ENCODE peak calls at places on chromosomes 2 and 18, in eight cellular contexts. K, N, P, W, I, Z, X and O are unnamed samples.

GRCh38 chr18:7084766-7085080 is 32.9 kb downstream of the LAMA1 start:
- DNase-seq in K (no peak), N (no peak), P (no peak), W (no peak), I (no peak), Z (no peak), X (no peak), O (no peak)

GRCh38 chr2:195601361-195601760 is 55.7 kb upstream of the SLC39A10 start:
- DNase-seq in K (no peak), N (no peak), P (no peak), W (no peak), I (no peak), Z (no peak), X (no peak), O (no peak)

GRCh38 chr2:231483398-231484329 is 19.4 kb upstream of the NCL start:
- DNase-seq in K (no peak), N (no peak), P (peak; percentile 88), W (peak; percentile 63), I (no peak), Z (no peak), X (peak; percentile 62), O (no peak)

GRCh38 chr18:59517446-59518171 is 158.5 kb upstream of the LMAN1 start:
- DNase-seq in K (no peak), N (no peak), P (no peak), W (no peak), I (no peak), Z (peak; percentile 4), X (no peak), O (no peak)

GRCh38 chr2:33022989-33023731 is 76.4 kb downstream of the LTBP1 start:
- DNase-seq in K (peak; percentile 22), N (no peak), P (no peak), W (no peak), I (no peak), Z (peak; percentile 77), X (no peak), O (no peak)

GRCh38 chr2:217919781-217920351 is 82.9 kb downstream of the TNS1 start:
- DNase-seq in K (no peak), N (no peak), P (no peak), W (no peak), I (no peak), Z (no peak), X (peak; percentile 95), O (no peak)

GRCh38 chr18:48186861-48187260 is 222.3 kb downstream of the ZBTB7C start:
- DNase-seq in K (no peak), N (no peak), P (no peak), W (no peak), I (no peak), Z (no peak), X (no peak), O (no peak)

GRCh38 chr2:104836253-104836652 is 17.7 kb upstream of the POU3F3 start:
- DNase-seq in K (no peak), N (no peak), P (no peak), W (no peak), I (no peak), Z (no peak), X (no peak), O (peak; percentile 72)

GRCh38 chr2:188922191-188922590 is 52.0 kb upstream of the COL3A1 start:
- DNase-seq in K (no peak), N (no peak), P (no peak), W (no peak), I (no peak), Z (no peak), X (no peak), O (no peak)

GRCh38 chr2:10721344-10722251 is at the start of gene ATP6V1C2:
- DNase-seq in K (no peak), N (peak; percentile 78), P (peak; percentile 80), W (peak; percentile 74), I (no peak), Z (no peak), X (no peak), O (no peak)

GRCh38 chr18:58562999-58563667 is 65.8 kb downstream of the ALPK2 start:
- DNase-seq in K (no peak), N (no peak), P (no peak), W (no peak), I (no peak), Z (no peak), X (no peak), O (no peak)

GRCh38 chr2:208984376-208985100 is 439.3 kb upstream of the MAP2 start:
- DNase-seq in K (no peak), N (no peak), P (no peak), W (no peak), I (no peak), Z (no peak), X (no peak), O (no peak)

GRCh38 chr2:181123798-181124217 is 143.4 kb downstream of the UBE2E3 start:
- DNase-seq in K (no peak), N (no peak), P (no peak), W (peak; percentile 7), I (no peak), Z (no peak), X (no peak), O (no peak)

GRCh38 chr18:54871231-54871630 is 43.0 kb downstream of the RAB27B start:
- DNase-seq in K (no peak), N (no peak), P (no peak), W (no peak), I (no peak), Z (peak; percentile 35), X (no peak), O (no peak)

GRCh38 chr2:71792926-71793761 is 339.8 kb downstream of the DYSF start:
- DNase-seq in K (no peak), N (no peak), P (peak; percentile 12), W (no peak), I (no peak), Z (no peak), X (peak; percentile 36), O (no peak)

GRCh38 chr18:34511435-34511834 is 198.7 kb upstream of the DTNA start:
- DNase-seq in K (no peak), N (no peak), P (no peak), W (no peak), I (no peak), Z (no peak), X (no peak), O (no peak)

GRCh38 chr2:135815269-135815668 is 21.7 kb downstream of the LCT start:
- DNase-seq in K (no peak), N (no peak), P (no peak), W (no peak), I (no peak), Z (no peak), X (no peak), O (no peak)

GRCh38 chr2:53302455-53302854 is 465.1 kb upstream of the CHAC2 start:
- DNase-seq in K (no peak), N (no peak), P (no peak), W (no peak), I (no peak), Z (no peak), X (no peak), O (no peak)

GRCh38 chr2:134320930-134321329 is 67.1 kb downstream of the MGAT5 start:
- DNase-seq in K (no peak), N (no peak), P (no peak), W (no peak), I (no peak), Z (no peak), X (no peak), O (no peak)

GRCh38 chr2:85666937-85667336 is 1.1 kb downstream of the SFTPB start:
- DNase-seq in K (no peak), N (no peak), P (no peak), W (no peak), I (no peak), Z (no peak), X (peak; percentile 46), O (no peak)

GRCh38 chr2:236794558-236794957 is 224.9 kb downstream of the ACKR3 start:
- DNase-seq in K (no peak), N (no peak), P (no peak), W (no peak), I (peak; percentile 53), Z (no peak), X (no peak), O (no peak)

GRCh38 chr2:26838121-26838906 is 9.6 kb upstream of the DPYSL5 start:
- DNase-seq in K (no peak), N (no peak), P (no peak), W (no peak), I (no peak), Z (no peak), X (no peak), O (no peak)

GRCh38 chr18:23871410-23871809 is 143.1 kb upstream of the TTC39C start:
- DNase-seq in K (no peak), N (peak; percentile 36), P (peak; percentile 85), W (no peak), I (no peak), Z (no peak), X (no peak), O (peak; percentile 77)

GRCh38 chr2:42918671-42919335 is 126.4 kb upstream of the HAAO start:
- DNase-seq in K (no peak), N (no peak), P (no peak), W (no peak), I (peak; percentile 51), Z (no peak), X (peak; percentile 35), O (no peak)

GRCh38 chr2:42916394-42916793 is 124.0 kb upstream of the HAAO start:
- DNase-seq in K (no peak), N (no peak), P (no peak), W (no peak), I (peak; percentile 26), Z (no peak), X (peak; percentile 29), O (no peak)

GRCh38 chr2:42917374-42918017 is 125.1 kb upstream of the HAAO start:
- DNase-seq in K (no peak), N (no peak), P (no peak), W (no peak), I (peak; percentile 83), Z (peak; percentile 81), X (peak; percentile 84), O (no peak)

GRCh38 chr2:42920446-42921161 is 128.2 kb upstream of the HAAO start:
- DNase-seq in K (no peak), N (no peak), P (no peak), W (no peak), I (no peak), Z (no peak), X (peak; percentile 60), O (no peak)

GRCh38 chr2:42918041-42918440 is 125.7 kb upstream of the HAAO start:
- DNase-seq in K (no peak), N (no peak), P (no peak), W (no peak), I (peak; percentile 65), Z (no peak), X (peak; percentile 50), O (no peak)
- TF ChIP-seq POLR2A in K (no peak), N (no peak), P (no peak), W (no peak), I (no peak), Z (no peak), X (no peak), O (no peak)

GRCh38 chr2:20454036-20454981 is 7.4 kb downstream of the RHOB start:
- DNase-seq in K (no peak), N (peak; percentile 23), P (no peak), W (no peak), I (peak; percentile 36), Z (no peak), X (peak; percentile 61), O (no peak)
- TF ChIP-seq POLR2AphosphoS5 in K (no peak), N (no peak), P (no peak), W (no peak), I (no peak), Z (no peak), X (no peak), O (no peak)

GRCh38 chr2:219002395-219003266 is 9.4 kb upstream of the CRYBA2 start:
- DNase-seq in K (peak; percentile 60), N (peak; percentile 88), P (no peak), W (no peak), I (no peak), Z (peak; percentile 74), X (no peak), O (no peak)
- TF ChIP-seq POLR2A in K (no peak), N (no peak), P (no peak), W (no peak), I (no peak), Z (no peak), X (no peak), O (no peak)

GRCh38 chr2:222448806-222449205 is 24.5 kb downstream of the SGPP2 start:
- DNase-seq in K (no peak), N (no peak), P (no peak), W (no peak), I (no peak), Z (no peak), X (peak; percentile 81), O (no peak)
- TF ChIP-seq POLR2AphosphoS5 in K (no peak), N (peak; percentile 46), P (no peak), W (no peak), I (no peak), Z (no peak), X (peak; percentile 74), O (peak; percentile 74)